ENCODE peak calls at places on chromosomes 6 and 20, in six cellular contexts. N is NCI-H460; Y is stimulated activated CD4-positive, alpha-beta T cell treated with anti-CD3 and anti-CD28 coated beads, Interleukin-12 subunit alpha, Interleukin-12 subunit beta, amount 100 ng/mL, for 4 hours; F is ovary; Q is activated CD4-positive, alpha-beta T cell treated with anti-CD3 and anti-CD28 coated beads for 24 hours; O is NCI-H82. B is an unnamed sample.

GRCh38 chr20:47543006-47543431 is 41.3 kb downstream of the NCOA3 start:
- DNase-seq in O (no peak), Y (no peak), N (no peak), F (no peak), Q (no peak), B (no peak)

GRCh38 chr6:4370066-4370465 is 234.7 kb upstream of the ECI2 start:
- DNase-seq in N (no peak), F (no peak), Y (no peak), Q (no peak), O (no peak), B (peak; percentile 89)

GRCh38 chr6:153790048-153790447 is 249.0 kb upstream of the OPRM1 start:
- DNase-seq in F (no peak), O (no peak), Y (no peak), Q (no peak), N (peak; percentile 11), B (peak; percentile 86)

GRCh38 chr6:166752097-166752496 is 125.0 kb upstream of the RPS6KA2 start:
- DNase-seq in Q (no peak), O (no peak), Y (no peak), F (no peak), N (no peak), B (no peak)

GRCh38 chr6:145139451-145139850 is 595.9 kb downstream of the EPM2A start:
- DNase-seq in Y (no peak), O (no peak), Q (no peak), N (peak; percentile 75), F (no peak), B (no peak)

GRCh38 chr6:129280719-129281118 is 397.8 kb downstream of the LAMA2 start:
- DNase-seq in Y (peak; percentile 3), N (no peak), Q (no peak), F (no peak), O (peak; percentile 46), B (no peak)

GRCh38 chr6:71965404-71965803 is 79.1 kb downstream of the RIMS1 start:
- DNase-seq in F (no peak), O (peak; percentile 35), Q (no peak), N (no peak), Y (no peak), B (no peak)

GRCh38 chr6:166492092-166492491 is 94.4 kb downstream of the RAMACL start:
- DNase-seq in N (no peak), Q (no peak), Y (no peak), F (no peak), O (peak; percentile 78), B (no peak)

GRCh38 chr6:118203421-118204000 is 296.4 kb downstream of the SLC35F1 start:
- DNase-seq in O (no peak), N (no peak), Y (no peak), F (no peak), Q (no peak), B (no peak)

GRCh38 chr6:167573461-167574215 is 248.8 kb downstream of the TTLL2 start:
- DNase-seq in N (no peak), O (no peak), F (peak; percentile 69), Q (no peak), Y (no peak), B (peak; percentile 74)

B was measured in NCI-H226.